ENCODE peak calls at places on chromosomes 1 and 21, in five cellular contexts. U is HT-29, B is endodermal cell, O is amniotic stem cell, G is HCEC 1CT. M is an unnamed sample.

GRCh38 chr1:55478742-55479141 is 263.6 kb upstream of the USP24 start:
- DNase-seq in U (peak), B (no peak), O (no peak), G (peak), M (no peak)

GRCh38 chr1:110425196-110425595 is 17.7 kb upstream of the LAMTOR5 start:
- DNase-seq in U (no peak), B (no peak), O (no peak), G (no peak), M (no peak)

GRCh38 chr1:55632906-55633305 is 417.7 kb upstream of the USP24 start:
- DNase-seq in U (no peak), B (peak), O (no peak), G (no peak), M (peak)

GRCh38 chr1:22978299-22978698 is 5.6 kb upstream of the LACTBL1 start:
- DNase-seq in U (no peak), B (no peak), O (no peak), G (peak), M (no peak)

GRCh38 chr1:84259376-84259775 is 42.1 kb upstream of the SAMD13 start:
- DNase-seq in U (no peak), B (no peak), O (no peak), G (no peak), M (no peak)

GRCh38 chr1:110150330-110151174 is at the start of gene SLC6A17:
- DNase-seq in U (no peak), B (peak), O (no peak), G (peak), M (peak)

GRCh38 chr1:203120325-203121138 is 7.0 kb upstream of the ADORA1 start:
- DNase-seq in U (no peak), B (peak), O (no peak), G (no peak), M (no peak)

GRCh38 chr1:23979387-23980005 is 631 bp downstream of the SRSF10 start:
- DNase-seq in U (no peak), B (no peak), O (no peak), G (peak), M (no peak)

GRCh38 chr1:98692482-98692881 is 31.0 kb downstream of the SNX7 start:
- DNase-seq in U (no peak), B (no peak), O (no peak), G (no peak), M (no peak)

GRCh38 chr1:61504840-61505239 is 220.1 kb downstream of the TM2D1 start:
- DNase-seq in U (no peak), B (no peak), O (no peak), G (no peak), M (no peak)

GRCh38 chr1:185939142-185939541 is 205.0 kb downstream of the HMCN1 start:
- DNase-seq in U (no peak), B (no peak), O (no peak), G (no peak), M (peak)

GRCh38 chr1:162147760-162148159 is 78.3 kb downstream of the NOS1AP start:
- DNase-seq in U (no peak), B (peak), O (no peak), G (no peak), M (peak)

GRCh38 chr21:18411565-18411964 is 8.0 kb upstream of the TMPRSS15 start:
- DNase-seq in U (no peak), B (no peak), O (no peak), G (no peak), M (no peak)

GRCh38 chr21:36456714-36457399 is 23.1 kb downstream of the CLDN14 start:
- DNase-seq in U (no peak), B (no peak), O (no peak), G (no peak), M (no peak)

GRCh38 chr1:28139033-28139712 is 37.3 kb downstream of the PTAFR start:
- DNase-seq in U (no peak), B (no peak), O (no peak), G (peak), M (no peak)

GRCh38 chr1:209445576-209445975 is 137.9 kb upstream of the CAMK1G start:
- DNase-seq in U (no peak), B (no peak), O (no peak), G (no peak), M (no peak)

GRCh38 chr21:45319461-45320211 is 31.9 kb upstream of the POFUT2 start:
- DNase-seq in U (no peak), B (peak), O (no peak), G (peak), M (peak)

GRCh38 chr1:211695135-211695816 is 19.9 kb upstream of the NEK2 start:
- DNase-seq in U (no peak), B (peak), O (no peak), G (no peak), M (peak)

GRCh38 chr1:1528639-1529267 is 11.7 kb downstream of the TMEM240 start:
- DNase-seq in U (no peak), B (no peak), O (no peak), G (no peak), M (no peak)

GRCh38 chr21:42475526-42476492 is 20.2 kb downstream of the RSPH1 start:
- DNase-seq in U (no peak), B (peak), O (no peak), G (no peak), M (no peak)

GRCh38 chr1:158003409-158003805 is 10.0 kb downstream of the KIRREL1 start:
- DNase-seq in U (no peak), B (no peak), O (no peak), G (no peak), M (no peak)

GRCh38 chr1:234963180-234963903 is 165.3 kb downstream of the TOMM20 start:
- DNase-seq in U (peak), B (no peak), O (peak), G (no peak), M (no peak)

GRCh38 chr1:78836736-78837135 is 169.8 kb downstream of the ADGRL4 start:
- DNase-seq in U (no peak), B (no peak), O (no peak), G (peak), M (no peak)

GRCh38 chr21:46111193-46111571 is 13.3 kb downstream of the COL6A2 start:
- DNase-seq in U (no peak), B (peak), O (no peak), G (no peak), M (no peak)

GRCh38 chr1:53740621-53741105 is 1.7 kb upstream of the GLIS1 start:
- DNase-seq in U (no peak), B (no peak), O (no peak), G (peak), M (no peak)

GRCh38 chr1:63537940-63538339 is 14.6 kb downstream of the EFCAB7 start:
- DNase-seq in U (peak), B (no peak), O (no peak), G (peak), M (no peak)

GRCh38 chr1:33586111-33586510 is 113.7 kb downstream of the ZSCAN20 start:
- DNase-seq in U (no peak), B (no peak), O (no peak), G (peak), M (no peak)

GRCh38 chr1:214898154-214898553 is 184.4 kb upstream of the KCNK2 start:
- DNase-seq in U (no peak), B (no peak), O (no peak), G (no peak), M (no peak)

GRCh38 chr1:183186820-183187219 is 756 bp downstream of the LAMC2 start:
- DNase-seq in U (peak), B (no peak), O (no peak), G (no peak), M (no peak)

GRCh38 chr21:25039461-25040380 is 567.6 kb downstream of the MRPL39 start:
- DNase-seq in U (peak), B (no peak), O (no peak), G (no peak), M (no peak)

GRCh38 chr1:77031101-77031662 is 163.9 kb downstream of the ST6GALNAC5 start:
- DNase-seq in U (peak), B (no peak), O (peak), G (peak), M (no peak)

GRCh38 chr1:157369808-157370521 is 182.3 kb downstream of the FCRL5 start:
- DNase-seq in U (peak), B (peak), O (no peak), G (peak), M (peak)